ENCODE peak calls at places on chromosomes 11 and 22, in eight cellular contexts. S, D, R, U, K, H, Q and Z are unnamed samples.

GRCh38 chr11:22785251-22785650 is 44.4 kb downstream of the SVIP start:
- DNase-seq in S (no peak), K (no peak), D (no peak), R (no peak), U (peak), H (no peak), Q (peak), Z (peak)

GRCh38 chr11:37712246-37712645 is 1114.2 kb upstream of the RAG2 start:
- DNase-seq in D (peak), R (no peak), Q (no peak), K (no peak), H (no peak), S (no peak), U (peak), Z (peak)

GRCh38 chr22:26887916-26888315 is 230.5 kb downstream of the MIAT start:
- DNase-seq in K (no peak), R (no peak), D (no peak), H (no peak), Q (no peak), U (no peak), S (no peak), Z (no peak)

GRCh38 chr11:75035911-75036536 is 47.3 kb downstream of the NEU3 start:
- DNase-seq in K (no peak), D (peak), S (no peak), H (no peak), U (no peak), Q (no peak), R (no peak), Z (no peak)

GRCh38 chr11:130798280-130798679 is 118.0 kb downstream of the SNX19 start:
- DNase-seq in U (peak), K (no peak), H (no peak), Q (peak), D (peak), S (no peak), R (no peak), Z (peak)

GRCh38 chr22:42313204-42313603 is 42.8 kb upstream of the TCF20 start:
- DNase-seq in H (no peak), D (no peak), S (no peak), U (no peak), K (no peak), Q (no peak), R (no peak), Z (no peak)

GRCh38 chr11:69010964-69011623 is 2.0 kb downstream of the MRGPRF start:
- DNase-seq in Q (no peak), S (no peak), K (peak), R (no peak), D (peak), U (peak), H (peak), Z (peak)

GRCh38 chr11:9052316-9052715 is 39.1 kb downstream of the SCUBE2 start:
- DNase-seq in S (no peak), R (no peak), D (no peak), U (no peak), Q (no peak), K (no peak), H (no peak), Z (no peak)

GRCh38 chr11:77473001-77473800 is 693 bp downstream of the PAK1 start:
- DNase-seq in U (peak), S (peak), D (peak), K (peak), R (peak), Q (no peak), H (no peak), Z (no peak)

GRCh38 chr11:126703661-126704060 is 296.9 kb downstream of the KIRREL3 start:
- DNase-seq in Q (no peak), H (no peak), U (no peak), D (peak), R (no peak), K (no peak), S (no peak), Z (no peak)

GRCh38 chr11:9808943-9809342 is 145.1 kb downstream of the SWAP70 start:
- DNase-seq in K (no peak), S (no peak), R (no peak), Q (no peak), H (no peak), D (no peak), U (peak), Z (peak)

GRCh38 chr11:38014405-38014804 is 1416.4 kb upstream of the RAG2 start:
- DNase-seq in U (peak), H (no peak), S (no peak), Q (no peak), R (no peak), K (no peak), D (peak), Z (peak)

GRCh38 chr11:132234878-132235277 is 864.5 kb downstream of the NTM start:
- DNase-seq in Q (peak), H (peak), D (peak), R (no peak), S (no peak), K (no peak), U (peak), Z (peak)

GRCh38 chr22:48369789-48370507 is 1457.7 kb downstream of the BRD1 start:
- DNase-seq in U (no peak), S (no peak), D (no peak), Q (no peak), K (no peak), H (no peak), R (no peak), Z (no peak)

GRCh38 chr11:1224491-1225385 is 1.9 kb downstream of the MUC5B start:
- DNase-seq in U (no peak), K (no peak), Q (no peak), H (no peak), D (no peak), R (no peak), S (no peak), Z (no peak)

GRCh38 chr11:65204646-65205601 is 23.2 kb downstream of the CAPN1 start:
- DNase-seq in Q (no peak), K (peak), S (peak), U (peak), R (no peak), H (no peak), D (peak), Z (no peak)

GRCh38 chr11:130261546-130261945 is 53.2 kb downstream of the ZBTB44 start:
- DNase-seq in S (no peak), Q (no peak), R (no peak), D (no peak), K (no peak), H (no peak), U (no peak), Z (no peak)

GRCh38 chr11:7072401-7073028 is 16.3 kb upstream of the RBMXL2 start:
- DNase-seq in Q (no peak), U (no peak), H (no peak), K (no peak), R (no peak), S (no peak), D (no peak), Z (no peak)

GRCh38 chr11:77027275-77027674 is 6.9 kb upstream of the B3GNT6 start:
- DNase-seq in K (no peak), Q (no peak), U (no peak), S (no peak), R (no peak), H (no peak), D (no peak), Z (no peak)

GRCh38 chr11:20127671-20128527 is 32.4 kb downstream of the DBX1 start:
- DNase-seq in K (peak), D (peak), S (peak), Q (no peak), U (peak), R (peak), H (peak), Z (peak)

GRCh38 chr22:23399367-23400285 is 180.5 kb downstream of the IGLL1 start:
- DNase-seq in H (no peak), R (no peak), Q (no peak), D (no peak), U (no peak), K (no peak), S (no peak), Z (no peak)

GRCh38 chr11:90120191-90120590 is 14.3 kb upstream of the NAALAD2 start:
- DNase-seq in K (no peak), H (no peak), D (no peak), Q (no peak), U (no peak), R (no peak), S (no peak), Z (no peak)

GRCh38 chr22:23217171-23218052 is 37.1 kb downstream of the BCR start:
- DNase-seq in R (no peak), D (no peak), U (no peak), H (no peak), Q (no peak), S (no peak), K (no peak), Z (no peak)

GRCh38 chr11:120819003-120819402 is 204.9 kb upstream of the TBCEL start:
- DNase-seq in S (peak), U (no peak), Q (no peak), D (no peak), H (no peak), K (no peak), R (no peak), Z (no peak)

GRCh38 chr11:64444838-64445441 is 86.0 kb downstream of the RPS6KA4 start:
- DNase-seq in Q (no peak), R (no peak), S (peak), D (peak), U (peak), K (no peak), H (no peak), Z (peak)

GRCh38 chr11:124716596-124716995 is 23.1 kb upstream of the NRGN start:
- DNase-seq in R (no peak), Q (no peak), U (no peak), S (no peak), K (no peak), H (no peak), D (peak), Z (no peak)

GRCh38 chr11:1092145-1092670 is 17.5 kb downstream of the MUC2 start:
- DNase-seq in S (no peak), Q (no peak), R (no peak), K (no peak), U (no peak), H (no peak), D (no peak), Z (no peak)

GRCh38 chr11:92834296-92835020 is 135.0 kb upstream of the MTNR1B start:
- DNase-seq in Q (no peak), S (no peak), D (no peak), H (no peak), R (no peak), U (no peak), K (no peak), Z (no peak)

GRCh38 chr11:123308077-123308476 is 113.0 kb upstream of the CLMP start:
- DNase-seq in Q (peak), D (peak), U (peak), K (no peak), H (peak), R (no peak), S (peak), Z (no peak)

GRCh38 chr11:59206635-59207034 is 6.1 kb downstream of the MPEG1 start:
- DNase-seq in U (peak), S (peak), K (no peak), R (no peak), H (no peak), D (peak), Q (no peak), Z (peak)

GRCh38 chr11:25039165-25039564 is 542.3 kb downstream of the LUZP2 start:
- DNase-seq in R (no peak), U (no peak), S (no peak), K (no peak), Q (no peak), H (no peak), D (no peak), Z (no peak)

GRCh38 chr11:110856993-110857812 is 145.0 kb upstream of the ARHGAP20 start:
- DNase-seq in H (no peak), D (no peak), K (no peak), S (peak), U (peak), R (no peak), Q (no peak), Z (no peak)

GRCh38 chr11:4061700-4062099 is 32.9 kb upstream of the RRM1 start:
- DNase-seq in H (no peak), K (no peak), U (no peak), Q (no peak), D (no peak), R (no peak), S (no peak), Z (no peak)

GRCh38 chr11:1123970-1124369 is 33.8 kb upstream of the MUC5AC start:
- DNase-seq in H (no peak), Q (no peak), K (no peak), R (peak), D (no peak), U (no peak), S (no peak), Z (no peak)

GRCh38 chr11:67409781-67410368 is 5.6 kb upstream of the CARNS1 start:
- DNase-seq in D (no peak), R (no peak), S (peak), K (no peak), U (no peak), Q (no peak), H (no peak), Z (no peak)

GRCh38 chr11:19872526-19873135 is 160.0 kb downstream of the NAV2 start:
- DNase-seq in D (no peak), U (no peak), S (no peak), R (no peak), K (no peak), Q (no peak), H (no peak), Z (no peak)

GRCh38 chr11:35271031-35271430 is 132.1 kb downstream of the CD44 start:
- DNase-seq in U (no peak), R (no peak), D (no peak), H (no peak), K (no peak), S (no peak), Q (no peak), Z (no peak)

GRCh38 chr11:13487661-13488030 is 8.2 kb downstream of the PTH start:
- DNase-seq in H (no peak), R (no peak), Q (no peak), U (peak), S (peak), D (no peak), K (peak), Z (peak)